ENCODE peak calls at places on chromosomes 5 and 9, in six cellular contexts. B, V, C, A, M and U are unnamed samples.
A peak's percentile ranks its signal among the peaks of the same experiment; 100 is the strongest.

GRCh38 chr5:139694556-139695182 is 46.5 kb downstream of the CXXC5 start:
- DNase-seq in B (no peak), V (no peak), C (no peak), A (no peak), M (no peak), U (no peak)

GRCh38 chr5:62132279-62132678 is 173.7 kb upstream of the KIF2A start:
- DNase-seq in B (no peak), V (no peak), C (peak; percentile 30), A (no peak), M (no peak), U (no peak)

GRCh38 chr5:148849461-148849860 is 23.1 kb downstream of the ADRB2 start:
- DNase-seq in B (no peak), V (no peak), C (no peak), A (no peak), M (no peak), U (no peak)

GRCh38 chr9:68500457-68501158 is 40.1 kb downstream of the TMEM252 start:
- DNase-seq in B (peak; percentile 43), V (no peak), C (peak; percentile 90), A (no peak), M (peak; percentile 80), U (no peak)

GRCh38 chr5:122532035-122532434 is 220.0 kb downstream of the SNCAIP start:
- DNase-seq in B (no peak), V (peak; percentile 27), C (no peak), A (no peak), M (no peak), U (no peak)

GRCh38 chr5:170769236-170769635 is 14.3 kb upstream of the GABRP start:
- DNase-seq in B (no peak), V (no peak), C (no peak), A (no peak), M (no peak), U (no peak)

GRCh38 chr5:69049796-69050195 is 44.0 kb upstream of the SLC30A5 start:
- DNase-seq in B (no peak), V (no peak), C (no peak), A (no peak), M (no peak), U (no peak)

GRCh38 chr5:74294231-74294705 is 346.3 kb downstream of the ENC1 start:
- DNase-seq in B (no peak), V (no peak), C (no peak), A (no peak), M (no peak), U (peak; percentile 52)

GRCh38 chr5:43772601-43773031 is 169.6 kb downstream of the NNT start:
- DNase-seq in B (no peak), V (no peak), C (peak; percentile 30), A (no peak), M (peak; percentile 19), U (no peak)

GRCh38 chr5:111707624-111708165 is 49.3 kb downstream of the NREP start:
- DNase-seq in B (no peak), V (no peak), C (peak; percentile 79), A (no peak), M (no peak), U (no peak)

GRCh38 chr9:38435526-38435925 is 11.3 kb upstream of the IGFBPL1 start:
- DNase-seq in B (no peak), V (no peak), C (no peak), A (peak; percentile 2), M (no peak), U (no peak)

GRCh38 chr9:113511856-113512761 is 48.6 kb downstream of the RGS3 start:
- DNase-seq in B (no peak), V (peak; percentile 91), C (no peak), A (no peak), M (no peak), U (no peak)

GRCh38 chr5:36152324-36153298 is 700 bp downstream of the SKP2 start:
- DNase-seq in B (no peak), V (no peak), C (peak; percentile 12), A (peak; percentile 23), M (no peak), U (no peak)

GRCh38 chr9:125979383-125979782 is 232.2 kb downstream of the PBX3 start:
- DNase-seq in B (no peak), V (no peak), C (no peak), A (no peak), M (no peak), U (no peak)

GRCh38 chr5:74974451-74975089 is 77.8 kb downstream of the GCNT4 start:
- DNase-seq in B (no peak), V (no peak), C (no peak), A (no peak), M (no peak), U (no peak)

GRCh38 chr9:136293476-136294077 is 10.3 kb downstream of the CCDC187 start:
- DNase-seq in B (no peak), V (no peak), C (no peak), A (no peak), M (no peak), U (no peak)

GRCh38 chr5:128062172-128062746 is 21.3 kb upstream of the SLC12A2 start:
- DNase-seq in B (no peak), V (no peak), C (peak; percentile 58), A (peak; percentile 53), M (no peak), U (no peak)

GRCh38 chr9:4144869-4145268 is 155.0 kb downstream of the GLIS3 start:
- DNase-seq in B (no peak), V (no peak), C (no peak), A (no peak), M (peak; percentile 31), U (no peak)

GRCh38 chr9:128203842-128204551 is 818 bp downstream of the DNM1 start:
- DNase-seq in B (no peak), V (peak; percentile 97), C (peak; percentile 28), A (no peak), M (peak; percentile 63), U (no peak)

DNA sequence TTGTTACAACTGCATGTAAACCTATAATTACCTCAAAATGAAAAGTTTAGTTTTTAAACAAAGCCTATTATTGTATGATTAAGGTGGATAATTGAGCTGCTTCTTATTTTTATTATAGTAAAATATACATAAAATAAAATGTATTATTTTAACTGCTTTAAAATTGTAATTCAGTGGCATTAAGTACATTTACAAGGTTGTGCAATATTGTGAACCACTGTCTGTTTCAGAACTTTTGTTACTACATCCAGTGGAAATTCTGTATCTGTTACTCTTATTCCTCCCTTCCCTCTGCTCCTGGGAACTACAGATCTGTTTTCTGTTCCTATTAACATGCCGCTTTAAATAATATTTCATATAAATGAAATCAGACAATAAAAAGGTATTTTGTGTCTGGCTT is 37.1 kb downstream of the ITGA1 start:
- DNase-seq in B (no peak), V (no peak), C (no peak), A (no peak), M (no peak), U (no peak)
- H3K4me3 ChIP-seq in B (no peak overlapping the region), V (no peak overlapping the region), C (no peak overlapping the region), A (no peak overlapping the region), M (no peak overlapping the region), U (no peak overlapping the region)

GRCh38 chr9:137535120-137535428 is 15.1 kb downstream of the PNPLA7 start:
- DNase-seq in B (no peak), V (no peak), C (no peak), A (no peak), M (no peak), U (no peak)
- H3K27ac ChIP-seq in B (peak overlapping the region; percentile 37), V (no peak overlapping the region), C (no peak overlapping the region), A (no peak overlapping the region), M (peak overlapping the region; percentile 38), U (no peak overlapping the region)

DNA sequence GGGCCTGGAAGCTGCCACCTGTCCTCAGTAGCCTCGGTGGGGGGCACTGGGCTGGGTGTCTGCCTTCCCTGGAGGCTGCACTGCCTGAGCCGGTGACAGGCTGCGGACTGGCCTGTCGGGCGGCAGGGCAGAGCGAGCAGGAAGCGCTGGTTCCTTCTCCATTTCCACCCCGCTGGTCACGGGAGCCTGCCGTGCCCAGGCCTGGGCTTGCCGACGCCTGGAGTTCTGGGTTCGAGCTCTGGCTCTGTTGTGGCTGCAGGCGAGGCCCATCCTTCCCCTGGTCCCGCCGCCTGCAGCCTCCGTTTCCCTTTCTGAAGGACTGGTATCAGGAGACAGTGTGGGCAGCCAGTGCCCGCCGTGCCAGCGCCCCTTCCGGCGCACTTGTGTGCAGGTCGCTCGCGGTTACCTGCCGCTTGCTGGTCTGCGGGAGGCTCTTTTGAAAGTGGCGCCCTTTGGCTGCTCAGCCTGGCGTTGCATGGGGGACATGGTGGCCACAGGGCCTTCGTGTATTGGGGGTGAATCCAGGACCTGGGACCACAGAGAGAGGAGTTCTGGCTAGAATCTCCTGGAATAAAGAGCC is 34.0 kb downstream of the RXRA start:
- DNase-seq in B (no peak), V (no peak), C (no peak), A (no peak), M (no peak), U (no peak)
- TF ChIP-seq CTCF in B (no peak), V (no peak), C (no peak), A (no peak), M (no peak), U (no peak)

GRCh38 chr9:23812673-23813072 is 13.4 kb downstream of the ELAVL2 start:
- DNase-seq in B (no peak), V (no peak), C (peak; percentile 22), A (no peak), M (no peak), U (no peak)
- H3K4me3 ChIP-seq in B (no peak overlapping the region), V (no peak overlapping the region), C (no peak overlapping the region), A (no peak overlapping the region), M (no peak overlapping the region), U (no peak overlapping the region)